ENCODE peak calls at places on chromosomes 5 and 9, in seven cellular contexts. K, A, D, E, I, T and X are unnamed samples.

GRCh38 chr5:172973127-172973916 is 10.2 kb upstream of the ATP6V0E1 start:
- DNase-seq in K (no peak), T (no peak), D (no peak), A (no peak), E (no peak), I (no peak), X (no peak)

GRCh38 chr9:127470662-127471061 is 19.4 kb downstream of the LRSAM1 start:
- DNase-seq in A (no peak), I (no peak), K (no peak), D (no peak), T (no peak), E (no peak), X (no peak)

GRCh38 chr9:111949919-111950318 is 53.3 kb downstream of the UGCG start:
- DNase-seq in K (no peak), T (no peak), A (no peak), D (peak), E (no peak), I (no peak), X (no peak)

GRCh38 chr5:73111536-73111935 is 8.8 kb upstream of the TMEM171 start:
- DNase-seq in A (no peak), I (no peak), E (no peak), K (no peak), D (no peak), T (no peak), X (no peak)

GRCh38 chr9:113985968-113986585 is 92.0 kb downstream of the AMBP start:
- DNase-seq in I (no peak), E (no peak), A (no peak), K (no peak), D (no peak), T (peak), X (no peak)

GRCh38 chr9:18362901-18363685 is 110.9 kb upstream of the ADAMTSL1 start:
- DNase-seq in E (no peak), D (peak), T (no peak), I (peak), A (no peak), K (no peak), X (no peak)

GRCh38 chr5:14357861-14358260 is 214.7 kb downstream of the TRIO start:
- DNase-seq in A (no peak), T (no peak), D (no peak), E (no peak), I (no peak), K (peak), X (no peak)

GRCh38 chr9:104906441-104907277 is 21.3 kb downstream of the ABCA1 start:
- DNase-seq in D (peak), T (peak), A (peak), K (no peak), I (no peak), E (no peak), X (no peak)

GRCh38 chr5:80961376-80962281 is 1.5 kb downstream of the RASGRF2 start:
- DNase-seq in T (no peak), D (no peak), E (no peak), K (no peak), I (peak), A (no peak), X (peak)

GRCh38 chr9:133334161-133334560 is 1.8 kb downstream of the SURF6 start:
- DNase-seq in A (no peak), E (no peak), K (no peak), D (no peak), I (peak), T (peak), X (no peak)

GRCh38 chr5:81590498-81591384 is 160.2 kb downstream of the SSBP2 start:
- DNase-seq in E (no peak), T (no peak), A (no peak), K (no peak), I (no peak), D (no peak), X (no peak)

GRCh38 chr5:16690243-16690839 is 73.5 kb upstream of the RETREG1 start:
- DNase-seq in A (no peak), D (peak), T (no peak), I (peak), E (peak), K (no peak), X (peak)

GRCh38 chr9:80605129-80605528 is 1033.4 kb downstream of the TLE4 start:
- DNase-seq in T (no peak), E (no peak), A (no peak), D (peak), I (no peak), K (no peak), X (no peak)

GRCh38 chr5:73963021-73963420 is 337.0 kb downstream of the ARHGEF28 start:
- DNase-seq in A (no peak), K (no peak), T (no peak), D (peak), I (no peak), E (no peak), X (no peak)

GRCh38 chr9:136944094-136944518 is 432 bp downstream of the FBXW5 start:
- DNase-seq in A (no peak), I (peak), D (peak), E (no peak), T (peak), K (no peak), X (peak)

GRCh38 chr9:137462396-137463193 is 3.5 kb upstream of the NSMF start:
- DNase-seq in E (no peak), I (no peak), A (no peak), T (no peak), K (peak), D (no peak), X (no peak)

GRCh38 chr5:58466939-58467338 is 7.1 kb upstream of the PLK2 start:
- DNase-seq in A (no peak), I (no peak), T (peak), E (no peak), K (no peak), D (peak), X (peak)

GRCh38 chr5:43352916-43353315 is 39.7 kb upstream of the HMGCS1 start:
- DNase-seq in T (no peak), I (no peak), D (no peak), E (no peak), K (no peak), A (no peak), X (no peak)

GRCh38 chr9:138009016-138009415 is 131.4 kb downstream of the CACNA1B start:
- DNase-seq in I (no peak), E (no peak), T (no peak), D (no peak), K (peak), A (no peak), X (no peak)

GRCh38 chr5:751496-751895 is 33.0 kb downstream of the ZDHHC11B start:
- DNase-seq in I (peak), T (no peak), A (no peak), K (peak), E (no peak), D (no peak), X (no peak)

GRCh38 chr5:115435776-115436712 is 108.5 kb downstream of the FEM1C start:
- DNase-seq in E (no peak), K (no peak), T (no peak), D (no peak), I (no peak), A (no peak), X (no peak)

GRCh38 chr9:107472581-107473335 is 16.8 kb downstream of the KLF4 start:
- DNase-seq in A (no peak), D (no peak), I (no peak), T (no peak), K (no peak), E (no peak), X (no peak)

GRCh38 chr9:99259231-99259918 is 37.3 kb downstream of the SEC61B start:
- DNase-seq in K (peak), I (peak), D (peak), A (peak), T (peak), E (no peak), X (no peak)

GRCh38 chr9:120043448-120043847 is 536.5 kb downstream of the CDK5RAP2 start:
- DNase-seq in T (no peak), E (no peak), K (no peak), D (no peak), I (no peak), A (no peak), X (no peak)

GRCh38 chr5:69083412-69083811 is 10.4 kb upstream of the SLC30A5 start:
- DNase-seq in A (no peak), D (no peak), I (peak), T (no peak), K (no peak), E (no peak), X (peak)

GRCh38 chr9:127779136-127779981 is 893 bp upstream of the SH2D3C start:
- DNase-seq in E (no peak), A (no peak), I (no peak), T (no peak), D (no peak), K (no peak), X (no peak)

GRCh38 chr5:41346609-41347008 is 133.3 kb upstream of the C6 start:
- DNase-seq in T (no peak), I (no peak), E (no peak), K (no peak), A (no peak), D (peak), X (no peak)

GRCh38 chr5:150181035-150181434 is 8.8 kb upstream of the SLC6A7 start:
- DNase-seq in I (peak), A (no peak), K (no peak), T (no peak), D (peak), E (no peak), X (no peak)

GRCh38 chr5:98637607-98638006 is 135.9 kb upstream of the RGMB start:
- DNase-seq in K (no peak), T (no peak), D (peak), E (no peak), A (peak), I (no peak), X (no peak)

GRCh38 chr9:86098793-86099694 is at the start of gene GOLM1:
- DNase-seq in K (peak), I (peak), T (peak), D (peak), A (peak), E (no peak), X (peak)

GRCh38 chr5:173808079-173808808 is 79.9 kb upstream of the CPEB4 start:
- DNase-seq in T (no peak), I (no peak), D (no peak), E (no peak), K (no peak), A (no peak), X (no peak)

GRCh38 chr9:69674741-69675438 is 2.7 kb upstream of the APBA1 start:
- DNase-seq in T (no peak), K (no peak), E (no peak), A (no peak), D (peak), I (no peak), X (no peak)

GRCh38 chr9:109441296-109441695 is 56.8 kb downstream of the PTPN3 start:
- DNase-seq in E (no peak), I (no peak), T (no peak), D (no peak), A (no peak), K (no peak), X (no peak)

GRCh38 chr5:145859451-145859850 is 13.4 kb downstream of the GRXCR2 start:
- DNase-seq in K (no peak), T (no peak), E (no peak), A (no peak), I (no peak), D (no peak), X (no peak)

GRCh38 chr5:145863005-145863404 is 9.8 kb downstream of the GRXCR2 start:
- DNase-seq in I (no peak), E (no peak), K (no peak), T (no peak), D (no peak), A (no peak), X (no peak)

GRCh38 chr5:145858929-145859328 is 13.9 kb downstream of the GRXCR2 start:
- DNase-seq in E (no peak), I (no peak), K (no peak), T (no peak), D (no peak), A (no peak), X (no peak)

GRCh38 chr5:145856285-145856818 is 16.5 kb downstream of the GRXCR2 start:
- DNase-seq in K (peak), E (no peak), D (peak), I (no peak), T (peak), A (peak), X (peak)

GRCh38 chr5:145859897-145860296 is 12.9 kb downstream of the GRXCR2 start:
- DNase-seq in A (no peak), D (no peak), K (no peak), I (no peak), T (no peak), E (no peak), X (no peak)
- TF ChIP-seq CTCF in A (no peak), D (peak), K (no peak), I (no peak), T (no peak), E (peak), X (no peak)

GRCh38 chr5:37988454-37989046 is 148.7 kb upstream of the GDNF start:
- DNase-seq in D (no peak), K (no peak), A (no peak), E (no peak), T (no peak), I (no peak), X (no peak)

GRCh38 chr5:37991903-37992299 is 152.1 kb upstream of the GDNF start:
- DNase-seq in T (no peak), A (no peak), E (no peak), I (no peak), D (no peak), K (no peak), X (no peak)

GRCh38 chr5:37989884-37990283 is 150.0 kb upstream of the GDNF start:
- DNase-seq in K (no peak), A (no peak), T (no peak), E (no peak), D (no peak), I (no peak), X (no peak)

GRCh38 chr5:37996918-37997317 is 157.1 kb upstream of the GDNF start:
- DNase-seq in D (no peak), A (no peak), E (no peak), T (no peak), I (no peak), K (no peak), X (no peak)

DNA sequence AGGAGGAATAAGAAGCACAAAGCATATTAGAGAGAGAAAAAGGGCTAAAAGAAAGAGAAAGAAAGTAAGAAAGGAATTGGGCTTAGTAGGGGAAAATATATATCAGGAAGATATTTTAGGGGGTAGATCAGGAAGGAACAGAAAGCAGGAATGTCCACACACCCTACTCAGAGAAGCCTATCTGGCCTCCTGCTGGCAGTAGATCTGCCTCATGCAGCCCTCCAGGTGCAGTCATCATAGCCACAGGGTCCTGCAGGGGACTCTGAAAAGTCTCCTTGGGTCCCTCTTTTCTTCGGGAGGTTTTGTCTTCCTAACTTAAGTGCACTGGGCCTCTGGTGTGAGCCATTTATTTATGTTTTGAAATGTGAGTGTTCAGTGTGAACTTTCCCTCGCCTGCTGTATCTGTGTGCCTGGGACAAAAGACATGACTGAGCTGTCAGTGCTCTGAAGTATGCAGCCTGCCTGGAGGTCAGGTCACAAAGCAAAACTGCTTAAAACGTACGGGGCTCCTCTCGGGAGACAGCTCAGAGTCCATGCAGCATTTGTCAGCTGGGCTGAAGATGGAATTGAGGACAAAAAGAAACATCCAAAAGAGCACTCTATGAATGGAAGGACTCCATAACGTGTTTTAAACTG is 151.5 kb upstream of the GDNF start:
- DNase-seq in K (no peak), E (no peak), T (no peak), A (no peak), D (no peak), I (no peak), X (no peak)
- TF ChIP-seq CTCF in K (no peak), E (no peak), T (no peak), A (no peak), D (no peak), I (no peak), X (no peak)

GRCh38 chr5:141641634-141642278 is 5.0 kb downstream of the RELL2 start:
- DNase-seq in D (peak), T (no peak), K (no peak), E (no peak), A (no peak), I (no peak), X (peak)
- TF ChIP-seq CTCF in D (peak), T (no peak), K (no peak), E (peak), A (no peak), I (no peak), X (peak)

DNA sequence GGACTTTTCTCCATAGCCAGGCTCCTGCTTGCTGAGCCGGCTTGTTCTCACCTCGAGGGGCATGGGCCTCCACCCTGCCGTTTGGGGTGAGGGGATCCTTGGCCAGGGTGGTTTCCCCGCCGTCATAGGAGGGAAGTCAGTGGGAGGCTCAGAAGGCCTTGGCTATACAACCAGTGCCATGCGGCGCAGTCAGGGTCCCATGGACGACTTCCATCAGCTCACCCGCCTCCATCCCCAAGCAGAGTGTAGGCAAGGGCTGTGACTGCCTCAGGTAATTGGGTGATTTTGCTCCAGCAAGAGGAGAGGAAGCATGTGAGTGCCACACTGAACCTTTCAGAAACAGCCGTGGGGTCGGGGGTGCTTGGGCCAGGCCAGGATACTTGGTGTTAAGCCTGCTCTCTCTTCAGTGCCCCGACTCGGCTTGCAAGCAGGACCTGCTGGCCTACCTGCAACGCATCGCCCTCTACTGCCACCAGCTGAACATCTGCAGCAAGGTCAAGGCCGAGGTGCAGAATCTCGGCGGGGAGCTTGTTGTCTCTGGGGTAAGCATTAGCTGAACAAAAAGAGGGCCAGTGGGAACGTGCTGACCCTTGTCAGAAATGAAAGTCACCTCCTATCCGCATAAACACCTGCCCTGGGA is 57.2 kb upstream of the LRRTM2 start:
- DNase-seq in A (no peak), D (no peak), T (peak), I (no peak), K (peak), E (no peak), X (no peak)
- TF ChIP-seq CTCF in A (no peak), D (no peak), T (no peak), I (no peak), K (no peak), E (peak), X (no peak)

DNA sequence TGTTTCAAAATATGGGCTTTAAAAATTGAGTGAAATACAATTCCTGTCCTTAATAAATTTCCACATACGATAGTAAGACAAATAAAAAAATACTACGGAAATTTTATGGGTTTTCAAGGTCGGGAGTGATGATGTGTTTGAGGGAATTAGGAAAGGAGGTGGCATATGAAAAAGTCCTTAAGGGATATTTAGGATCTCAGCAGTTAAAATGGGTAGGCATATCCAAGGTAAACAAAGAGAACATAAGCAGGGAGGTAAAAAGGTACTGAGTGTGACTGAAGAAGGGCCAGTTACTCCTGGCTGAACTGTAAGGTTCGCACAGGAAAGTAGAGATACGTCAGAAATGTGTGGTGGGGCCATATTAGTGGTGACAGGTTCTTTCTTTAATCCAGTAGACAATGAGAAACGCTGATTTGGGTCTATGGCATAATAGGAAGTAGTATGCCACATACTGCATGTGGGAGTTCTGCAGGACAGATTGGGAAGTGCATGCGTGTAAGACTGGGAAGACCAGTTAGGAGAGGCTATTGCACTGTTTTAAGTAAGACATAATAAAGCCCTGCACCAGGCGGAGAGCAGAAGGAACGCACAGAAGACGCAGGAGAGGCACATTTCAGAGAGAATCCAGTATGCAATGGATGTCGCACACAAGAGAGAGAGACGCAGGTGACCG is 932 bp upstream of the HMGCR start:
- DNase-seq in K (no peak), D (peak), I (peak), T (peak), E (no peak), A (no peak), X (peak)
- TF ChIP-seq CTCF in K (peak), D (peak), I (peak), T (peak), E (peak), A (peak), X (peak)

GRCh38 chr9:21395778-21396717 is 10.8 kb upstream of the IFNA2 start:
- DNase-seq in I (peak), T (peak), A (peak), E (no peak), D (no peak), K (peak), X (peak)
- TF ChIP-seq CTCF in I (peak), T (peak), A (peak), E (peak), D (peak), K (peak), X (peak)

GRCh38 chr9:93859431-93860215 is 95.5 kb downstream of the BARX1 start:
- DNase-seq in E (no peak), T (no peak), K (peak), I (no peak), A (no peak), D (no peak), X (no peak)
- TF ChIP-seq CTCF in E (peak), T (no peak), K (no peak), I (no peak), A (no peak), D (no peak), X (no peak)

DNA sequence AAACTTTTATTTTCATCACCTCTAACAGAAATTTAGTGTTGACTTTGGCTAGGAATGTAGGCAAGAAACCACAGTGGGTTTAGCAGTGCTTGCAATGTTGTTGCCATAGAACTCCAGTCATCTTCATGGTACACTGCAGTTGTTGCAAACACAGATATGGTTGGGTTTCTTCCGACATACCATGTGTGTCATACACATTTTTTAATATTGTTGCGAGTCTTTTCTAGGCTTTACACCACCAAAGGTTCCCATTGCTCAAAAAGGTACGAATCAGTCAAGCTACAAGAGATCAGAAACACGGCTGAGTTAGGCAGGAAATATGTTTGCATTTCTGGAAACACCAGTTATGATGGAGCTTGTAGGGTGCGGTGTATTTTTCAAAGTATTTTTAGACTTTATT is 172.4 kb downstream of the SYK start:
- DNase-seq in K (no peak), T (no peak), E (no peak), A (no peak), I (no peak), D (peak), X (no peak)
- TF ChIP-seq CTCF in K (no peak), T (no peak), E (no peak), A (no peak), I (no peak), D (no peak), X (no peak)

GRCh38 chr9:129586647-129587046 is 34.3 kb downstream of the C9orf50 start:
- DNase-seq in I (no peak), E (no peak), A (no peak), T (no peak), K (no peak), D (peak), X (no peak)
- TF ChIP-seq CTCF in I (no peak), E (no peak), A (no peak), T (no peak), K (no peak), D (no peak), X (no peak)